ENCODE peak calls at places on chromosomes 12 and 14, in five cellular contexts. F is GM23338, R is brain microvascular endothelial cell, G is kidney, I is endodermal cell. N is an unnamed sample.

GRCh38 chr14:59116984-59117415 is 71.5 kb upstream of the DAAM1 start:
- DNase-seq in F (no peak), I (no peak), G (no peak), R (no peak), N (no peak)

GRCh38 chr12:85244561-85244960 is 35.5 kb upstream of the ALX1 start:
- DNase-seq in I (no peak), R (no peak), G (no peak), F (no peak), N (no peak)

GRCh38 chr12:77124767-77125166 is 59.4 kb upstream of the E2F7 start:
- DNase-seq in R (peak; percentile 68), F (no peak), I (no peak), G (no peak), N (no peak)

GRCh38 chr14:24032727-24033418 is 18.9 kb upstream of the CARMIL3 start:
- DNase-seq in G (no peak), I (no peak), R (peak; percentile 57), F (no peak), N (no peak)

GRCh38 chr12:116403546-116403945 is 126.1 kb upstream of the MED13L start:
- DNase-seq in I (no peak), R (no peak), F (no peak), G (no peak), N (no peak)

GRCh38 chr12:123041811-123042655 is 61.6 kb downstream of the ARL6IP4 start:
- DNase-seq in F (no peak), R (peak; percentile 48), G (peak; percentile 60), I (no peak), N (peak; percentile 76)

GRCh38 chr14:75279153-75279738 is 618 bp downstream of the FOS start:
- DNase-seq in I (no peak), G (peak; percentile 92), F (peak; percentile 46), R (peak; percentile 55), N (peak; percentile 31)

GRCh38 chr12:78096909-78097597 is 266.4 kb downstream of the NAV3 start:
- DNase-seq in F (no peak), I (no peak), R (peak; percentile 33), G (no peak), N (peak; percentile 49)

GRCh38 chr14:65101631-65102440 is 481 bp downstream of the MAX start:
- DNase-seq in I (peak; percentile 72), G (peak; percentile 85), R (no peak), F (peak; percentile 51), N (peak; percentile 15)

GRCh38 chr12:89470741-89471504 is 53.7 kb downstream of the GALNT4 start:
- DNase-seq in R (no peak), F (peak; percentile 73), G (no peak), I (no peak), N (no peak)

GRCh38 chr14:20436363-20436755 is 393 bp upstream of the KLHL33 start:
- DNase-seq in G (no peak), R (peak; percentile 82), I (no peak), F (no peak), N (no peak)

GRCh38 chr14:90393966-90394365 is 2.9 kb upstream of the CALM1 start:
- DNase-seq in F (no peak), I (no peak), G (no peak), R (no peak), N (no peak)

GRCh38 chr14:71692496-71692895 is 239.7 kb upstream of the RGS6 start:
- DNase-seq in I (no peak), F (no peak), G (no peak), R (no peak), N (no peak)

GRCh38 chr14:65153101-65153500 is 50.8 kb upstream of the MAX start:
- DNase-seq in R (no peak), I (no peak), F (no peak), G (no peak), N (peak; percentile 78)

GRCh38 chr12:95551305-95551704 is at the start of gene USP44:
- DNase-seq in F (peak; percentile 95), G (no peak), I (peak; percentile 90), R (no peak), N (no peak)

GRCh38 chr12:130423991-130424857 is 86.5 kb downstream of the PIWIL1 start:
- DNase-seq in R (no peak), G (no peak), I (peak; percentile 53), F (no peak), N (no peak)

GRCh38 chr14:63677891-63678379 is 36.3 kb upstream of the WDR89 start:
- DNase-seq in G (no peak), R (peak; percentile 24), F (no peak), I (no peak), N (no peak)

GRCh38 chr12:106296179-106296877 is 6.2 kb upstream of the TCP11L2 start:
- DNase-seq in F (no peak), I (peak; percentile 23), G (no peak), R (peak; percentile 65), N (no peak)

GRCh38 chr14:105492966-105493871 is 2.2 kb downstream of the TEDC1 start:
- DNase-seq in I (peak; percentile 44), G (peak; percentile 79), R (no peak), F (no peak), N (no peak)

GRCh38 chr12:118061011-118061875 is at the start of gene WSB2:
- DNase-seq in F (peak; percentile 77), I (peak; percentile 86), R (peak; percentile 48), G (peak; percentile 93), N (peak; percentile 73)

GRCh38 chr12:32828552-32828951 is 68.0 kb downstream of the PKP2 start:
- DNase-seq in I (no peak), G (no peak), F (no peak), R (no peak), N (no peak)

GRCh38 chr12:37543131-37543965 is 773.2 kb upstream of the ALG10B start:
- DNase-seq in R (no peak), F (no peak), G (no peak), I (no peak), N (no peak)

GRCh38 chr12:87679262-87679661 is 349.9 kb downstream of the C12orf50 start:
- DNase-seq in G (no peak), I (no peak), F (no peak), R (no peak), N (no peak)

GRCh38 chr12:124297389-124297788 is 2.5 kb downstream of the RFLNA start:
- DNase-seq in I (no peak), R (no peak), F (no peak), G (no peak), N (no peak)

GRCh38 chr12:128387811-128388422 is 120.9 kb downstream of the TMEM132C start:
- DNase-seq in R (no peak), F (peak; percentile 1), I (peak; percentile 98), G (no peak), N (peak; percentile 80)

GRCh38 chr12:2606186-2606910 is 188.4 kb upstream of the FKBP4 start:
- DNase-seq in R (no peak), F (no peak), G (no peak), I (no peak), N (no peak)

GRCh38 chr14:61561657-61562276 is 133.5 kb upstream of the HIF1A start:
- DNase-seq in F (peak; percentile 36), G (peak; percentile 93), I (peak; percentile 69), R (peak; percentile 96), N (no peak)

GRCh38 chr12:1453801-1454200 is 140.6 kb downstream of the FBXL14 start:
- DNase-seq in G (no peak), I (no peak), F (peak; percentile 43), R (no peak), N (peak; percentile 9)

GRCh38 chr14:98834119-98834518 is 437.9 kb downstream of the BCL11B start:
- DNase-seq in F (no peak), R (no peak), I (no peak), G (no peak), N (no peak)

GRCh38 chr12:123289911-123290310 is 18.3 kb upstream of the CDK2AP1 start:
- DNase-seq in F (no peak), G (no peak), R (no peak), I (no peak), N (no peak)

GRCh38 chr12:15143467-15143866 is 77.8 kb downstream of the RERG start:
- DNase-seq in G (no peak), R (no peak), F (no peak), I (no peak), N (no peak)

GRCh38 chr14:74048291-74048690 is 29.1 kb downstream of the BBOF1 start:
- DNase-seq in F (peak; percentile 73), I (peak; percentile 72), G (no peak), R (no peak), N (no peak)

GRCh38 chr12:24780969-24781368 is 167.9 kb downstream of the BCAT1 start:
- DNase-seq in F (peak; percentile 27), I (no peak), G (no peak), R (no peak), N (no peak)

GRCh38 chr14:86799244-86799647 is 1193.7 kb downstream of the GALC start:
- DNase-seq in G (no peak), R (peak; percentile 80), F (no peak), I (no peak), N (no peak)
- TF ChIP-seq CTCF in G (no peak), R (no peak), F (no peak), I (no peak), N (no peak)

DNA sequence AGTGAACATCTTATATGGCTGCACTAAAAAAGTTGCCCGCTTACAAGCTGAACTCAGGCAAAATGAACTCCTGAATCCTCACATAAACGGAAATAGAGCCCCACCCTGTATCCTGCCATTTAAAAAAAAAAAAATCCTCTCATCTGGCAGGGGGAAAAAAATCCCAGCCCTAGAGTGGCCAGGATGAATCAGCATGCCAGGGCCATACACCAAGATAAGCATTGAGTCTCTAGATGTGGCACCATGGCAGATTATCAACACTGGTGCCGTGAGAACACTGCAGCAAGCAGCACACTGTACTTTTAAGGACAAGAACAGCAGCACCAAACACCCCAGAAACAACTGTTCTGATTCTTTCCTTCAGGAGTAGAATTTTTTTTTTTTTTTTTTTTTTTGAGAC is 65.5 kb downstream of the RASSF3 start:
- DNase-seq in I (no peak), G (no peak), R (peak; percentile 28), F (no peak), N (no peak)
- H3K27ac ChIP-seq in I (no peak overlapping the region), G (no peak overlapping the region), R (no peak overlapping the region), F (peak overlapping the region; percentile 7), N (no peak overlapping the region)

DNA sequence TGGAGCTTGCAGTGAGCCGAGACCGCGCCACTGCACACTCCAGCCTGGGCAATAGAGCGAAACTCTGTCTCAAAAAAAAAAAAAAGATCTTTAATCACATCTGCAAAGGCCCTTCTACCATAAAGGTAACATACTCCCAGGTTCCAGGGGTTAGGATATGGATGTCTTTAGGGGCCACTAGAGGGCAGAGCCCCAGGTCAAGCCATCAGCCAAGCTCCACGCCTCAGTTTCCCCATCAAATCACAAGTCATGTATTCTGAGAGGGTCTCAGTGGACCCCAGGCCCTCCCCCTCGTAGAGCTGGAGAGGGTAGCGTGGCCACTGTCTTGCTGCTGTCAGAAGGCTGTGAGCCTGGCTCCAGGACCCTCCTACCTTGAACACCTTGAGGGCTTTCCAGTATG is 18.8 kb downstream of the SLC8B1 start:
- DNase-seq in F (no peak), I (no peak), G (no peak), R (no peak), N (no peak)
- TF ChIP-seq CTCF in F (peak; percentile 49), I (peak; percentile 59), G (no peak), R (peak; percentile 28), N (peak; percentile 39)

DNA sequence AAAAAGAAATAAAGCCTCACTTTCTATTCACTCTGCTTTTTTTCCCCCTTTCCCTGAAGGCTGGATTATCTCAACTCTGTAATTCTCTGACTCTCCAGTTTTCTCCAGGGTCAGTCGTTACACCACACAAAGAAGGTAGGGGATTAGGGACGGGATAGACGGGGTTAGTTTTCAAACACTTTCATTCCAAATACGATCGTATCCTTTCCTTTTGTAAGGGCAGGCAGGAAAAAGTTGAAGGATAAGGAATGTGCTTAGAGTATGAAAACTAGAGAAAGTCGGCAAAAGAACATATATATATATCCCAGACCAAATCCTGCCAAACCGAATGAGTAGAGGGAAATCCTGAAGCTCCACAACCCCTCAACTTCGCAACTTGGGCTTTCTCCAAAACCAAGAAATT is 581 bp upstream of the ESYT1 start:
- DNase-seq in R (no peak), G (no peak), F (no peak), I (no peak), N (no peak)
- H3K27ac ChIP-seq in R (peak overlapping the region; percentile 8), G (peak overlapping the region; percentile 86), F (peak overlapping the region; percentile 60), I (peak overlapping the region; percentile 16), N (peak overlapping the region; percentile 76)

N was measured in WERI-Rb-1.